ENCODE peak calls at places on chromosomes 4 and X, in four cellular contexts. N, T, O and Q are unnamed samples.
A peak's percentile ranks its signal among the peaks of the same experiment; 100 is the strongest.

GRCh38 chr4:99088485-99089365 is at the start of gene ADH5:
- DNase-seq in N (peak; percentile 82), T (peak; percentile 67), O (peak; percentile 75), Q (peak; percentile 81)

GRCh38 chr4:141077611-141078225 is 55.6 kb downstream of the RNF150 start:
- DNase-seq in N (no peak), T (no peak), O (no peak), Q (no peak)

GRCh38 chr4:8002525-8003309 is 63.1 kb upstream of the AFAP1 start:
- DNase-seq in N (no peak), T (no peak), O (no peak), Q (no peak)

GRCh38 chr4:82201805-82202636 is 171.8 kb downstream of the HNRNPD start:
- DNase-seq in N (no peak), T (peak; percentile 18), O (no peak), Q (no peak)

GRCh38 chr4:133596459-133596858 is 447.4 kb downstream of the PCDH10 start:
- DNase-seq in N (no peak), T (no peak), O (no peak), Q (no peak)

GRCh38 chr4:143085644-143086043 is 99.1 kb upstream of the USP38 start:
- DNase-seq in N (no peak), T (no peak), O (no peak), Q (no peak)

GRCh38 chrX:74525116-74525515 is 89.3 kb downstream of the RLIM start:
- DNase-seq in N (no peak), T (no peak), O (no peak), Q (no peak)

GRCh38 chr4:153684182-153685073 is at the start of gene TLR2:
- DNase-seq in N (peak; percentile 29), T (no peak), O (peak; percentile 17), Q (no peak)

GRCh38 chr4:98778206-98778605 is 119.8 kb upstream of the TSPAN5 start:
- DNase-seq in N (no peak), T (peak; percentile 22), O (no peak), Q (no peak)

GRCh38 chr4:114458728-114459127 is 139.9 kb upstream of the UGT8 start:
- DNase-seq in N (no peak), T (no peak), O (no peak), Q (no peak)

GRCh38 chr4:183557611-183558010 is 52.8 kb downstream of the ING2 start:
- DNase-seq in N (no peak), T (no peak), O (no peak), Q (no peak)

GRCh38 chr4:47490550-47490949 is 5.5 kb downstream of the ATP10D start:
- DNase-seq in N (no peak), T (peak; percentile 43), O (no peak), Q (no peak)

GRCh38 chr4:185317880-185318279 is 77.8 kb downstream of the LRP2BP start:
- DNase-seq in N (no peak), T (no peak), O (no peak), Q (no peak)

GRCh38 chr4:40585201-40585789 is 44.4 kb downstream of the RBM47 start:
- DNase-seq in N (no peak), T (no peak), O (no peak), Q (no peak)

GRCh38 chr4:129453524-129453923 is 357.6 kb downstream of the C4orf33 start:
- DNase-seq in N (no peak), T (no peak), O (no peak), Q (no peak)

GRCh38 chr4:54107951-54108740 is 8.2 kb downstream of the GSX2 start:
- DNase-seq in N (no peak), T (no peak), O (no peak), Q (no peak)

GRCh38 chr4:81960968-81961367 is 412.8 kb downstream of the HNRNPD start:
- DNase-seq in N (no peak), T (no peak), O (no peak), Q (no peak)

GRCh38 chr4:125590158-125590557 is 275.4 kb downstream of the FAT4 start:
- DNase-seq in N (no peak), T (no peak), O (no peak), Q (no peak)

GRCh38 chrX:19747672-19748610 is 139.5 kb downstream of the SH3KBP1 start:
- DNase-seq in N (no peak), T (no peak), O (no peak), Q (no peak)

GRCh38 chrX:41923925-41924693 is 755 bp upstream of the CASK start:
- DNase-seq in N (no peak), T (peak; percentile 23), O (no peak), Q (no peak)

GRCh38 chrX:57227691-57228090 is 58.8 kb upstream of the FAAH2 start:
- DNase-seq in N (no peak), T (peak; percentile 64), O (no peak), Q (no peak)

GRCh38 chrX:131792789-131793462 is 230.2 kb upstream of the STK26 start:
- DNase-seq in N (no peak), T (no peak), O (no peak), Q (no peak)

GRCh38 chrX:19889582-19890342 is 2.4 kb upstream of the SH3KBP1 start:
- DNase-seq in N (no peak), T (peak; percentile 63), O (no peak), Q (no peak)

GRCh38 chr4:169314906-169315305 is 44.1 kb upstream of the SH3RF1 start:
- DNase-seq in N (no peak), T (peak; percentile 72), O (peak; percentile 21), Q (no peak)

GRCh38 chrX:3576886-3577516 is 136.4 kb downstream of the PRKX start:
- DNase-seq in N (no peak), T (peak; percentile 3), O (no peak), Q (no peak)

GRCh38 chr4:47612116-47613023 is 127.3 kb downstream of the ATP10D start:
- DNase-seq in N (no peak), T (peak; percentile 90), O (no peak), Q (no peak)